ENCODE peak calls at places on chromosomes 2 and 18, in six cellular contexts. One of them, this sample, is unnamed.

GRCh38 chr18:48442761-48443160 is 33.6 kb upstream of the ZBTB7C start:
- DNase-seq in cardiac muscle cell: no peak
- DNase-seq in WERI-Rb-1: no peak
- DNase-seq in CD4-positive, alpha-beta T cell: no peak
- DNase-seq in transverse colon: no peak
- DNase-seq in breast epithelium: no peak
- DNase-seq in this sample: no peak

GRCh38 chr2:215531284-215531683 is 95.4 kb upstream of the FN1 start:
- DNase-seq in WERI-Rb-1: no peak
- DNase-seq in transverse colon: no peak
- DNase-seq in cardiac muscle cell: no peak
- DNase-seq in breast epithelium: no peak
- DNase-seq in CD4-positive, alpha-beta T cell: no peak
- DNase-seq in this sample: no peak

GRCh38 chr18:9135912-9136314 is 668 bp upstream of the ANKRD12 start:
- DNase-seq in CD4-positive, alpha-beta T cell: no peak
- DNase-seq in cardiac muscle cell: no peak
- DNase-seq in transverse colon: peak; percentile 67
- DNase-seq in breast epithelium: no peak
- DNase-seq in WERI-Rb-1: no peak
- DNase-seq in this sample: no peak

GRCh38 chr2:203928849-203929248 is 7.7 kb upstream of the ICOS start:
- DNase-seq in CD4-positive, alpha-beta T cell: no peak
- DNase-seq in cardiac muscle cell: no peak
- DNase-seq in WERI-Rb-1: no peak
- DNase-seq in transverse colon: no peak
- DNase-seq in breast epithelium: no peak
- DNase-seq in this sample: no peak

GRCh38 chr2:144217853-144218633 is 301.9 kb downstream of the ZEB2 start:
- DNase-seq in breast epithelium: no peak
- DNase-seq in cardiac muscle cell: no peak
- DNase-seq in WERI-Rb-1: no peak
- DNase-seq in transverse colon: no peak
- DNase-seq in CD4-positive, alpha-beta T cell: no peak
- DNase-seq in this sample: no peak

GRCh38 chr18:45637546-45638327 is 22.5 kb downstream of the SLC14A2 start:
- DNase-seq in transverse colon: no peak
- DNase-seq in cardiac muscle cell: no peak
- DNase-seq in CD4-positive, alpha-beta T cell: no peak
- DNase-seq in breast epithelium: no peak
- DNase-seq in WERI-Rb-1: no peak
- DNase-seq in this sample: no peak

GRCh38 chr18:63837556-63837955 is 49.9 kb upstream of the SERPINB2 start:
- DNase-seq in CD4-positive, alpha-beta T cell: no peak
- DNase-seq in transverse colon: no peak
- DNase-seq in cardiac muscle cell: no peak
- DNase-seq in breast epithelium: no peak
- DNase-seq in WERI-Rb-1: no peak
- DNase-seq in this sample: no peak

GRCh38 chr2:68569604-68570003 is 73.8 kb upstream of the PROKR1 start:
- DNase-seq in cardiac muscle cell: no peak
- DNase-seq in WERI-Rb-1: no peak
- DNase-seq in CD4-positive, alpha-beta T cell: no peak
- DNase-seq in transverse colon: no peak
- DNase-seq in breast epithelium: no peak
- DNase-seq in this sample: no peak

GRCh38 chr2:34105015-34105767 is 506.1 kb upstream of the FAM98A start:
- DNase-seq in CD4-positive, alpha-beta T cell: no peak
- DNase-seq in cardiac muscle cell: no peak
- DNase-seq in WERI-Rb-1: no peak
- DNase-seq in transverse colon: no peak
- DNase-seq in breast epithelium: no peak
- DNase-seq in this sample: no peak

GRCh38 chr18:69444221-69444620 is 43.5 kb downstream of the DOK6 start:
- DNase-seq in cardiac muscle cell: no peak
- DNase-seq in WERI-Rb-1: no peak
- DNase-seq in CD4-positive, alpha-beta T cell: no peak
- DNase-seq in breast epithelium: no peak
- DNase-seq in transverse colon: no peak
- DNase-seq in this sample: no peak

GRCh38 chr2:215699698-215700407 is 264.0 kb upstream of the FN1 start:
- DNase-seq in transverse colon: no peak
- DNase-seq in cardiac muscle cell: no peak
- DNase-seq in WERI-Rb-1: no peak
- DNase-seq in CD4-positive, alpha-beta T cell: no peak
- DNase-seq in breast epithelium: no peak
- DNase-seq in this sample: no peak

GRCh38 chr2:39469807-39470206 is 32.7 kb upstream of the MAP4K3 start:
- DNase-seq in CD4-positive, alpha-beta T cell: no peak
- DNase-seq in transverse colon: peak; percentile 51
- DNase-seq in WERI-Rb-1: no peak
- DNase-seq in cardiac muscle cell: peak; percentile 45
- DNase-seq in breast epithelium: no peak
- DNase-seq in this sample: no peak

GRCh38 chr2:98823196-98824166 is 92.5 kb upstream of the MGAT4A start:
- DNase-seq in WERI-Rb-1: no peak
- DNase-seq in breast epithelium: no peak
- DNase-seq in CD4-positive, alpha-beta T cell: no peak
- DNase-seq in transverse colon: no peak
- DNase-seq in cardiac muscle cell: no peak
- DNase-seq in this sample: no peak

GRCh38 chr18:33934258-33934657 is 290.5 kb downstream of the NOL4 start:
- DNase-seq in CD4-positive, alpha-beta T cell: no peak
- DNase-seq in cardiac muscle cell: no peak
- DNase-seq in breast epithelium: no peak
- DNase-seq in transverse colon: no peak
- DNase-seq in WERI-Rb-1: no peak
- DNase-seq in this sample: no peak

GRCh38 chr2:73838889-73839539 is 10.3 kb downstream of the STAMBP start:
- DNase-seq in transverse colon: no peak
- DNase-seq in breast epithelium: no peak
- DNase-seq in WERI-Rb-1: no peak
- DNase-seq in CD4-positive, alpha-beta T cell: no peak
- DNase-seq in cardiac muscle cell: no peak
- DNase-seq in this sample: no peak

GRCh38 chr2:239768907-239769573 is 256.1 kb downstream of the NDUFA10 start:
- DNase-seq in breast epithelium: no peak
- DNase-seq in CD4-positive, alpha-beta T cell: no peak
- DNase-seq in WERI-Rb-1: no peak
- DNase-seq in cardiac muscle cell: no peak
- DNase-seq in transverse colon: no peak
- DNase-seq in this sample: no peak

GRCh38 chr2:221415789-221416188 is 156.3 kb downstream of the EPHA4 start:
- DNase-seq in breast epithelium: no peak
- DNase-seq in transverse colon: no peak
- DNase-seq in cardiac muscle cell: no peak
- DNase-seq in WERI-Rb-1: no peak
- DNase-seq in CD4-positive, alpha-beta T cell: no peak
- DNase-seq in this sample: no peak

GRCh38 chr18:60372598-60372997 is at the start of gene MC4R:
- DNase-seq in CD4-positive, alpha-beta T cell: no peak
- DNase-seq in breast epithelium: no peak
- DNase-seq in cardiac muscle cell: peak; percentile 89
- DNase-seq in WERI-Rb-1: peak; percentile 59
- DNase-seq in transverse colon: peak; percentile 17
- DNase-seq in this sample: no peak

GRCh38 chr2:39659765-39660611 is 5.7 kb upstream of the TMEM178A start:
- DNase-seq in cardiac muscle cell: no peak
- DNase-seq in WERI-Rb-1: no peak
- DNase-seq in transverse colon: no peak
- DNase-seq in CD4-positive, alpha-beta T cell: no peak
- DNase-seq in breast epithelium: no peak
- DNase-seq in this sample: no peak

GRCh38 chr2:236163483-236164200 is 4.5 kb downstream of the GBX2 start:
- DNase-seq in transverse colon: no peak
- DNase-seq in breast epithelium: no peak
- DNase-seq in WERI-Rb-1: no peak
- DNase-seq in cardiac muscle cell: no peak
- DNase-seq in CD4-positive, alpha-beta T cell: no peak
- DNase-seq in this sample: no peak

GRCh38 chr18:12479982-12480381 is 72.3 kb downstream of the PRELID3A start:
- DNase-seq in cardiac muscle cell: no peak
- DNase-seq in transverse colon: no peak
- DNase-seq in WERI-Rb-1: no peak
- DNase-seq in CD4-positive, alpha-beta T cell: no peak
- DNase-seq in breast epithelium: no peak
- DNase-seq in this sample: no peak

GRCh38 chr2:49770919-49771318 is 616.6 kb upstream of the FSHR start:
- DNase-seq in breast epithelium: no peak
- DNase-seq in CD4-positive, alpha-beta T cell: no peak
- DNase-seq in WERI-Rb-1: peak; percentile 81
- DNase-seq in cardiac muscle cell: peak; percentile 75
- DNase-seq in transverse colon: peak; percentile 8
- DNase-seq in this sample: no peak

GRCh38 chr18:9735238-9735637 is 27.1 kb downstream of the RAB31 start:
- DNase-seq in transverse colon: no peak
- DNase-seq in CD4-positive, alpha-beta T cell: no peak
- DNase-seq in cardiac muscle cell: no peak
- DNase-seq in WERI-Rb-1: no peak
- DNase-seq in breast epithelium: no peak
- DNase-seq in this sample: no peak

GRCh38 chr18:56785006-56785405 is 133.8 kb downstream of the WDR7 start:
- DNase-seq in breast epithelium: no peak
- DNase-seq in transverse colon: no peak
- DNase-seq in CD4-positive, alpha-beta T cell: no peak
- DNase-seq in WERI-Rb-1: peak; percentile 23
- DNase-seq in cardiac muscle cell: no peak
- DNase-seq in this sample: no peak

GRCh38 chr18:56787392-56787791 is 136.2 kb downstream of the WDR7 start:
- DNase-seq in cardiac muscle cell: no peak
- DNase-seq in transverse colon: no peak
- DNase-seq in WERI-Rb-1: no peak
- DNase-seq in breast epithelium: no peak
- DNase-seq in CD4-positive, alpha-beta T cell: no peak
- DNase-seq in this sample: no peak

GRCh38 chr18:56789889-56790180 is 138.7 kb downstream of the WDR7 start:
- DNase-seq in breast epithelium: no peak
- DNase-seq in transverse colon: no peak
- DNase-seq in CD4-positive, alpha-beta T cell: no peak
- DNase-seq in cardiac muscle cell: no peak
- DNase-seq in WERI-Rb-1: no peak
- DNase-seq in this sample: no peak

DNA sequence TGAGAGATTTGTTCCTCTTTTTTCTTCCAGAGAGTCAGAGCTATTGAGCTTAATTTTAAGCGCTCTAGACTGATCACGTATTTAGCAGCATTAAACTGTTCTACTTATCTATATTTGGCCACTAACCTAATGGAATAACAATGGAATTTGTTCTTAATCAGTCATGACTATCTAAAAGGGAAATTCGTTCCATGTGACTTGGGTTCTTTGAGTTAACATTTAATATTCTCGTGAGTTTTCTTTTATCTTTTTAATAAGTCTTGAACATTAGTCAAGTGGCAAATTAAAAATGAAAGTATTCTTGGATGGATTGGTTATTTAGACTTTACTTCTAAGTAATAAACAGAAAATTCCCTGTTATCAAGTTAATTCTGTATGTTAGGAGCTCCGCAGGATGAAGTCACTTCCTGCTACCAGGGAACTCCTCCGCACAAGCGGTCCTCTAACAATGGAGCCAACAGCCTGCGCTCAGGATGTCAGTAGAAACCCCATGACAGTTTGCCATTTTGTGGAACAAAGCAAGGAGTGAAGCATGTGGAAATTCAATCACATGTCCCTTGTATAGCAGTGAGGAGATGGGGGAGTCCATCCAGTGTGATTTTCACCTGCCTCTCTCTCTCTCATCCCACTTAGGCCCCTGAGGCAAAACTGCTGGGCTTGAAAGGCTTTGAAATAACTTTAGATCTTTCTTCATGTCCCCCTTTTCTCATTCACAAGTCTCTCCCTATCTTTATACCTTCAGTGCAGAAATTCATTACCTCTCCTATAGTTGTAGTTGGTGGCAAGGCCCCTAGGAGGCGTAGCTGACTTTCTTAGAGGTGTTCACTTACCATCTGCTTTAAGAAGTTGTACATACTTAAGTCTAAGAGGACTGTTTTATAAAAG is 138.1 kb downstream of the WDR7 start:
- DNase-seq in cardiac muscle cell: peak; percentile 32
- DNase-seq in CD4-positive, alpha-beta T cell: no peak
- DNase-seq in transverse colon: peak; percentile 22
- DNase-seq in WERI-Rb-1: peak; percentile 61
- DNase-seq in breast epithelium: no peak
- DNase-seq in this sample: no peak
- TF ChIP-seq CTCF in cardiac muscle cell: peak; percentile 61
- TF ChIP-seq CTCF in CD4-positive, alpha-beta T cell: no peak
- TF ChIP-seq CTCF in transverse colon: peak; percentile 33
- TF ChIP-seq CTCF in WERI-Rb-1: peak; percentile 71
- TF ChIP-seq CTCF in breast epithelium: no peak
- TF ChIP-seq CTCF in this sample: no peak

GRCh38 chr2:120446236-120447121 is 100.5 kb downstream of the INHBB start:
- DNase-seq in breast epithelium: no peak
- DNase-seq in transverse colon: no peak
- DNase-seq in CD4-positive, alpha-beta T cell: no peak
- DNase-seq in cardiac muscle cell: no peak
- DNase-seq in WERI-Rb-1: no peak
- DNase-seq in this sample: no peak
- TF ChIP-seq CTCF in breast epithelium: no peak
- TF ChIP-seq CTCF in transverse colon: no peak
- TF ChIP-seq CTCF in CD4-positive, alpha-beta T cell: no peak
- TF ChIP-seq CTCF in cardiac muscle cell: no peak
- TF ChIP-seq CTCF in WERI-Rb-1: no peak
- TF ChIP-seq CTCF in this sample: no peak

DNA sequence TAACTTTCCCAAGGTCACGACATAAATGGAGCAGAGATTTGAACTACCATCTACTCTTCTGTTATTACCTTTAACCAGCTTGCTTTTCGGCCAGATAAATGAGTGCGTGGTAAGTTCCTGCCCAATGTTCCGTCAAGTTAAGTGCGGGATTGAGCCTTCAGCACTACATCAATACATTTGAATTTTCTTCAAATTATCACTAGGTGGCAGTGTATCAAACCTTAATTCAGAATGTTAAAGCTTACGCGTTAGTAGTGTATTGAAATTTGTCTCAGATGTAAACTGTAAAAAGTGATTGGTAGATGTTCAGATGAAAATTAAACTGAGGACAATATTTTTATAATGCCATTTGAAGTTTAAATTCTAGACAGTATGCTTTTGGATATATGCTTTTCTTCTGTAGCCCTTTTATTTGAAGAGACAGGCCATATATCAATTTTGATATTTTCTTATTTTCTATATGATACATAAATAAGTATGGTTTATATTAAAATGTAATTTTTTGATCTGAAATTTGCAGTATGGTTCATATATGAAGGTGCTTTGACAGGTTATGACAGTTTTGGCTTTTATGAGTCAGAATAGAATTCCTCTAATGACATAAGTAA is 681.3 kb downstream of the ADCYAP1 start:
- DNase-seq in cardiac muscle cell: peak; percentile 49
- DNase-seq in WERI-Rb-1: no peak
- DNase-seq in CD4-positive, alpha-beta T cell: no peak
- DNase-seq in breast epithelium: no peak
- DNase-seq in transverse colon: no peak
- DNase-seq in this sample: no peak
- TF ChIP-seq CTCF in cardiac muscle cell: peak; percentile 48
- TF ChIP-seq CTCF in WERI-Rb-1: peak; percentile 23
- TF ChIP-seq CTCF in CD4-positive, alpha-beta T cell: peak; percentile 62
- TF ChIP-seq CTCF in breast epithelium: peak; percentile 11
- TF ChIP-seq CTCF in transverse colon: no peak
- TF ChIP-seq CTCF in this sample: no peak

DNA sequence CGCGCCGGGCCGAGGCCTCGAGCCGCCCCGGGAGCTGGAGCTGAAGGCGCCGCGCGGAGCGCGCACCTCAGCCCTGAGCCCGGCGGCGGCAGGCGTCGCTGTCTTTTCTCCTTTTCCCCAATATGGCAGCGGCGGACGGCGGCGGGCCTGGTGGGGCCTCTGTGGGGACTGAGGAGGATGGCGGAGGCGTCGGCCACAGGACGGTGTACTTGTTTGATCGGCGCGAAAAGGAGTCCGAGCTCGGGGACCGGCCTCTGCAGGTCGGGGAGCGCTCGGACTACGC is 369 bp downstream of the SMCHD1 start:
- DNase-seq in cardiac muscle cell: no peak
- DNase-seq in WERI-Rb-1: no peak
- DNase-seq in breast epithelium: peak; percentile 26
- DNase-seq in transverse colon: no peak
- DNase-seq in CD4-positive, alpha-beta T cell: no peak
- DNase-seq in this sample: no peak
- TF ChIP-seq CTCF in cardiac muscle cell: no peak
- TF ChIP-seq CTCF in WERI-Rb-1: no peak
- TF ChIP-seq CTCF in breast epithelium: no peak
- TF ChIP-seq CTCF in transverse colon: no peak
- TF ChIP-seq CTCF in CD4-positive, alpha-beta T cell: no peak
- TF ChIP-seq CTCF in this sample: no peak